ENCODE peak calls at places on chromosomes 6 and 20, in eight cellular contexts. H is left ventricle myocardium inferior, A is lower lobe of right lung, R is spleen, Q is progenitor cell of endocrine pancreas, T is HCT116, I is astrocyte of the spinal cord, V is pancreas. N is an unnamed sample.

GRCh38 chr6:158322724-158323560 is 10.7 kb downstream of the TULP4 start:
- DNase-seq in H (no peak), A (no peak), R (no peak), Q (no peak), T (no peak), I (peak), V (no peak), N (no peak)

GRCh38 chr6:7143161-7143974 is 35.6 kb downstream of the RREB1 start:
- DNase-seq in H (no peak), A (no peak), R (no peak), Q (no peak), T (no peak), I (no peak), V (peak), N (no peak)

GRCh38 chr6:102197211-102197610 is 803.7 kb downstream of the GRIK2 start:
- DNase-seq in H (no peak), A (no peak), R (no peak), Q (no peak), T (no peak), I (no peak), V (no peak), N (peak)

GRCh38 chr20:7851031-7851490 is 89.2 kb downstream of the HAO1 start:
- DNase-seq in H (no peak), A (no peak), R (no peak), Q (no peak), T (no peak), I (no peak), V (no peak), N (no peak)

GRCh38 chr20:5657190-5657872 is 92.9 kb upstream of the SHLD1 start:
- DNase-seq in H (peak), A (peak), R (no peak), Q (no peak), T (no peak), I (peak), V (peak), N (no peak)

GRCh38 chr20:58880441-58880840 is 27.9 kb downstream of the GNAS start:
- DNase-seq in H (no peak), A (no peak), R (no peak), Q (no peak), T (no peak), I (no peak), V (no peak), N (no peak)

GRCh38 chr6:137216106-137216505 is 3.1 kb downstream of the IFNGR1 start:
- DNase-seq in H (no peak), A (no peak), R (no peak), Q (no peak), T (no peak), I (no peak), V (no peak), N (no peak)

GRCh38 chr20:5524886-5525285 is 208.1 kb upstream of the PROKR2 start:
- DNase-seq in H (no peak), A (no peak), R (no peak), Q (no peak), T (no peak), I (no peak), V (no peak), N (no peak)

GRCh38 chr20:39072132-39072531 is 110.0 kb downstream of the DHX35 start:
- DNase-seq in H (no peak), A (no peak), R (no peak), Q (no peak), T (no peak), I (no peak), V (no peak), N (no peak)

GRCh38 chr6:116210750-116211425 is 43.0 kb downstream of the TSPYL4 start:
- DNase-seq in H (peak), A (no peak), R (no peak), Q (no peak), T (no peak), I (peak), V (no peak), N (no peak)

GRCh38 chr6:167311286-167311685 is 13.6 kb upstream of the TTLL2 start:
- DNase-seq in H (no peak), A (no peak), R (no peak), Q (no peak), T (no peak), I (no peak), V (no peak), N (peak)

GRCh38 chr6:14776307-14776706 is 469.6 kb upstream of the JARID2 start:
- DNase-seq in H (no peak), A (no peak), R (no peak), Q (no peak), T (no peak), I (no peak), V (no peak), N (no peak)

GRCh38 chr6:16511723-16512584 is 249.3 kb downstream of the ATXN1 start:
- DNase-seq in H (no peak), A (no peak), R (no peak), Q (no peak), T (peak), I (no peak), V (no peak), N (no peak)
- TF ChIP-seq CTCF in H (no peak), A (no peak), R (no peak), Q (no peak), T (no peak), I (no peak), V (no peak), N (no peak)

GRCh38 chr6:170575250-170575649 is 9.2 kb downstream of the PDCD2 start:
- DNase-seq in H (no peak), A (no peak), R (no peak), Q (no peak), T (no peak), I (no peak), V (no peak), N (no peak)
- TF ChIP-seq CTCF in H (peak), A (no peak), R (no peak), Q (no peak), T (peak), I (peak), V (no peak), N (no peak)

GRCh38 chr6:113490356-113490755 is 366.8 kb upstream of the MARCKS start:
- DNase-seq in H (no peak), A (no peak), R (no peak), Q (no peak), T (no peak), I (no peak), V (no peak), N (no peak)

GRCh38 chr6:113489946-113490345 is 367.2 kb upstream of the MARCKS start:
- DNase-seq in H (no peak), A (no peak), R (no peak), Q (no peak), T (no peak), I (no peak), V (no peak), N (no peak)

GRCh38 chr6:113486172-113486571 is 371.0 kb upstream of the MARCKS start:
- DNase-seq in H (no peak), A (no peak), R (no peak), Q (no peak), T (no peak), I (no peak), V (no peak), N (no peak)

GRCh38 chr6:113488812-113489685 is 368.1 kb upstream of the MARCKS start:
- DNase-seq in H (no peak), A (no peak), R (no peak), Q (no peak), T (no peak), I (no peak), V (no peak), N (no peak)

GRCh38 chr6:113488061-113488460 is 369.1 kb upstream of the MARCKS start:
- DNase-seq in H (no peak), A (no peak), R (no peak), Q (no peak), T (no peak), I (no peak), V (no peak), N (no peak)
- TF ChIP-seq CTCF in H (no peak), A (no peak), R (no peak), Q (no peak), T (peak), I (no peak), V (no peak), N (no peak)

GRCh38 chr6:73653571-73654424 is at the start of gene SLC17A5:
- DNase-seq in H (peak), A (peak), R (peak), Q (peak), T (peak), I (peak), V (peak), N (peak)

GRCh38 chr6:73656501-73657145 is 2.8 kb upstream of the SLC17A5 start:
- DNase-seq in H (no peak), A (no peak), R (no peak), Q (no peak), T (no peak), I (no peak), V (no peak), N (no peak)

GRCh38 chr6:73649783-73650182 is 4.0 kb downstream of the SLC17A5 start:
- DNase-seq in H (no peak), A (no peak), R (no peak), Q (no peak), T (no peak), I (no peak), V (no peak), N (no peak)

GRCh38 chr6:73655341-73655917 is 1.6 kb upstream of the SLC17A5 start:
- DNase-seq in H (no peak), A (no peak), R (no peak), Q (no peak), T (no peak), I (no peak), V (no peak), N (no peak)

GRCh38 chr6:73652637-73653570 is 888 bp downstream of the SLC17A5 start:
- DNase-seq in H (peak), A (peak), R (peak), Q (peak), T (peak), I (peak), V (peak), N (peak)
- TF ChIP-seq CTCF in H (peak), A (peak), R (peak), Q (peak), T (peak), I (peak), V (no peak), N (peak)

GRCh38 chr6:30940361-30941001 is at the start of gene MUCL3:
- DNase-seq in H (no peak), A (no peak), R (no peak), Q (no peak), T (no peak), I (no peak), V (no peak), N (no peak)
- TF ChIP-seq CTCF in H (no peak), A (no peak), R (no peak), Q (no peak), T (no peak), I (no peak), V (no peak), N (no peak)

GRCh38 chr6:128208851-128209580 is 308.2 kb upstream of the THEMIS start:
- DNase-seq in H (no peak), A (no peak), R (no peak), Q (no peak), T (no peak), I (peak), V (no peak), N (no peak)

GRCh38 chr6:128209771-128210170 is 308.9 kb upstream of the THEMIS start:
- DNase-seq in H (no peak), A (no peak), R (no peak), Q (no peak), T (no peak), I (peak), V (no peak), N (no peak)

GRCh38 chr6:128202169-128202765 is 301.4 kb upstream of the THEMIS start:
- DNase-seq in H (no peak), A (no peak), R (no peak), Q (no peak), T (no peak), I (no peak), V (no peak), N (no peak)

GRCh38 chr6:128204621-128205020 is 303.8 kb upstream of the THEMIS start:
- DNase-seq in H (no peak), A (no peak), R (no peak), Q (no peak), T (no peak), I (peak), V (no peak), N (no peak)

DNA sequence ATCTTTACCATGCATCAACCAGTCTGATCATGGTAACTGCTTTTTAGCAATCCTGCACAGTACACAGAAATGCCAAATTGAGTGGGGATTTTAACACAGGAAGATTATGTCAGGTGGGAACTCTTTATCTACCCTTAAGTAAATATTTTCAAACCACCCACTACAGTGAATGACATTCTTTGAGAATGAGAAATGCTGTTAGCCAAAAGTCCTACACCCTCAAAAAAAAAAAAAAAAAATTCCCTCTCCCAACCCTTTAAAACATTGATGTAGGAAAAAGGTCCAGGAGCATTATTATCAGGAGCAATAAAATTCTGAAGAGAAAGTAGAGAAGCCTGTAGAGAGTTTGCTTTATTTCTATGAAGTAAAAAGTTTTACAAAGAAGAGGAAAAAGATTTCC is 307.2 kb upstream of the THEMIS start:
- DNase-seq in H (no peak), A (no peak), R (no peak), Q (no peak), T (no peak), I (peak), V (no peak), N (no peak)
- TF ChIP-seq CTCF in H (no peak), A (no peak), R (no peak), Q (no peak), T (no peak), I (no peak), V (no peak), N (no peak)

N was measured in nephron progenitor cell.